ENCODE peak calls at places on chromosomes 7 and 10, in six cellular contexts. One of them, this sample, is unnamed.

GRCh38 chr10:49761789-49762565 is at the start of gene OGDHL:
- DNase-seq in A549: peak; percentile 33
- DNase-seq in HepG2: peak; percentile 28
- DNase-seq in GM12878: no peak
- DNase-seq in endothelial cell of umbilical vein: peak; percentile 58
- DNase-seq in K562: peak; percentile 99
- DNase-seq in this sample: peak; percentile 80

GRCh38 chr7:27137603-27138410 is 5.7 kb downstream of the HOXA5 start:
- DNase-seq in A549: peak; percentile 36
- DNase-seq in HepG2: no peak
- DNase-seq in GM12878: no peak
- DNase-seq in endothelial cell of umbilical vein: peak; percentile 78
- DNase-seq in K562: no peak
- DNase-seq in this sample: no peak

GRCh38 chr7:21980921-21981320 is 35.2 kb upstream of the CDCA7L start:
- DNase-seq in A549: no peak
- DNase-seq in HepG2: no peak
- DNase-seq in GM12878: no peak
- DNase-seq in endothelial cell of umbilical vein: no peak
- DNase-seq in K562: no peak
- DNase-seq in this sample: no peak

GRCh38 chr10:110434477-110435096 is 63.1 kb upstream of the DUSP5 start:
- DNase-seq in A549: no peak
- DNase-seq in HepG2: no peak
- DNase-seq in GM12878: no peak
- DNase-seq in endothelial cell of umbilical vein: no peak
- DNase-seq in K562: no peak
- DNase-seq in this sample: peak; percentile 70

GRCh38 chr10:90968448-90969086 is 47.7 kb upstream of the ANKRD1 start:
- DNase-seq in A549: peak; percentile 31
- DNase-seq in HepG2: no peak
- DNase-seq in GM12878: no peak
- DNase-seq in endothelial cell of umbilical vein: peak; percentile 38
- DNase-seq in K562: no peak
- DNase-seq in this sample: no peak

GRCh38 chr7:130904792-130905191 is 170.8 kb upstream of the KLF14 start:
- DNase-seq in A549: no peak
- DNase-seq in HepG2: no peak
- DNase-seq in GM12878: no peak
- DNase-seq in endothelial cell of umbilical vein: no peak
- DNase-seq in K562: no peak
- DNase-seq in this sample: no peak

GRCh38 chr10:103543617-103544525 is 50.4 kb downstream of the NEURL1 start:
- DNase-seq in A549: no peak
- DNase-seq in HepG2: no peak
- DNase-seq in GM12878: no peak
- DNase-seq in endothelial cell of umbilical vein: no peak
- DNase-seq in K562: no peak
- DNase-seq in this sample: no peak

GRCh38 chr10:767211-767610 is 77.7 kb upstream of the DIP2C start:
- DNase-seq in A549: no peak
- DNase-seq in HepG2: no peak
- DNase-seq in GM12878: no peak
- DNase-seq in endothelial cell of umbilical vein: no peak
- DNase-seq in K562: no peak
- DNase-seq in this sample: no peak

GRCh38 chr7:3862774-3863173 is 561.7 kb downstream of the SDK1 start:
- DNase-seq in A549: no peak
- DNase-seq in HepG2: no peak
- DNase-seq in GM12878: no peak
- DNase-seq in endothelial cell of umbilical vein: no peak
- DNase-seq in K562: no peak
- DNase-seq in this sample: no peak

GRCh38 chr10:1467450-1467849 is 269.9 kb downstream of the ADARB2 start:
- DNase-seq in A549: no peak
- DNase-seq in HepG2: no peak
- DNase-seq in GM12878: no peak
- DNase-seq in endothelial cell of umbilical vein: no peak
- DNase-seq in K562: no peak
- DNase-seq in this sample: no peak

GRCh38 chr7:28409716-28410627 is 2.3 kb upstream of the CREB5 start:
- DNase-seq in A549: peak; percentile 26
- DNase-seq in HepG2: no peak
- DNase-seq in GM12878: no peak
- DNase-seq in endothelial cell of umbilical vein: peak; percentile 29
- DNase-seq in K562: no peak
- DNase-seq in this sample: no peak

GRCh38 chr7:121195010-121195409 is 133.8 kb upstream of the WNT16 start:
- DNase-seq in A549: no peak
- DNase-seq in HepG2: no peak
- DNase-seq in GM12878: no peak
- DNase-seq in endothelial cell of umbilical vein: no peak
- DNase-seq in K562: no peak
- DNase-seq in this sample: no peak

GRCh38 chr10:111316607-111317006 is 239.8 kb downstream of the ADRA2A start:
- DNase-seq in A549: no peak
- DNase-seq in HepG2: no peak
- DNase-seq in GM12878: no peak
- DNase-seq in endothelial cell of umbilical vein: no peak
- DNase-seq in K562: no peak
- DNase-seq in this sample: no peak

GRCh38 chr7:113113912-113114311 is 4.4 kb downstream of the SMIM30 start:
- DNase-seq in A549: peak; percentile 19
- DNase-seq in HepG2: peak; percentile 2
- DNase-seq in GM12878: no peak
- DNase-seq in endothelial cell of umbilical vein: no peak
- DNase-seq in K562: no peak
- DNase-seq in this sample: peak; percentile 39

GRCh38 chr10:124090630-124091209 is 2.7 kb downstream of the CHST15 start:
- DNase-seq in A549: no peak
- DNase-seq in HepG2: peak; percentile 34
- DNase-seq in GM12878: no peak
- DNase-seq in endothelial cell of umbilical vein: no peak
- DNase-seq in K562: no peak
- DNase-seq in this sample: no peak

GRCh38 chr7:47253650-47254080 is 328.2 kb downstream of the TNS3 start:
- DNase-seq in A549: peak; percentile 63
- DNase-seq in HepG2: no peak
- DNase-seq in GM12878: no peak
- DNase-seq in endothelial cell of umbilical vein: peak; percentile 70
- DNase-seq in K562: peak; percentile 38
- DNase-seq in this sample: peak; percentile 88

GRCh38 chr10:26755443-26755903 is 58.0 kb downstream of the PDSS1 start:
- DNase-seq in A549: peak; percentile 35
- DNase-seq in HepG2: no peak
- DNase-seq in GM12878: peak; percentile 67
- DNase-seq in endothelial cell of umbilical vein: peak; percentile 43
- DNase-seq in K562: no peak
- DNase-seq in this sample: peak; percentile 44

GRCh38 chr10:1210667-1211066 is 154.5 kb downstream of the WDR37 start:
- DNase-seq in A549: no peak
- DNase-seq in HepG2: no peak
- DNase-seq in GM12878: no peak
- DNase-seq in endothelial cell of umbilical vein: no peak
- DNase-seq in K562: no peak
- DNase-seq in this sample: no peak

GRCh38 chr7:4066626-4067475 is 615.2 kb upstream of the FOXK1 start:
- DNase-seq in A549: no peak
- DNase-seq in HepG2: no peak
- DNase-seq in GM12878: no peak
- DNase-seq in endothelial cell of umbilical vein: no peak
- DNase-seq in K562: no peak
- DNase-seq in this sample: no peak

GRCh38 chr7:66847879-66848810 is 72.9 kb upstream of the TMEM248 start:
- DNase-seq in A549: peak; percentile 59
- DNase-seq in HepG2: peak; percentile 79
- DNase-seq in GM12878: no peak
- DNase-seq in endothelial cell of umbilical vein: peak; percentile 88
- DNase-seq in K562: no peak
- DNase-seq in this sample: peak; percentile 93

GRCh38 chr10:125795111-125795510 is 19.5 kb upstream of the MMP21 start:
- DNase-seq in A549: no peak
- DNase-seq in HepG2: no peak
- DNase-seq in GM12878: no peak
- DNase-seq in endothelial cell of umbilical vein: no peak
- DNase-seq in K562: no peak
- DNase-seq in this sample: no peak

GRCh38 chr10:74816824-74817498 is 9.4 kb upstream of the KAT6B start:
- DNase-seq in A549: peak; percentile 24
- DNase-seq in HepG2: no peak
- DNase-seq in GM12878: no peak
- DNase-seq in endothelial cell of umbilical vein: no peak
- DNase-seq in K562: peak; percentile 30
- DNase-seq in this sample: peak; percentile 19

GRCh38 chr7:51366930-51367613 is 50.5 kb upstream of the COBL start:
- DNase-seq in A549: peak; percentile 57
- DNase-seq in HepG2: peak; percentile 43
- DNase-seq in GM12878: no peak
- DNase-seq in endothelial cell of umbilical vein: peak; percentile 24
- DNase-seq in K562: peak; percentile 66
- DNase-seq in this sample: peak; percentile 69

DNA sequence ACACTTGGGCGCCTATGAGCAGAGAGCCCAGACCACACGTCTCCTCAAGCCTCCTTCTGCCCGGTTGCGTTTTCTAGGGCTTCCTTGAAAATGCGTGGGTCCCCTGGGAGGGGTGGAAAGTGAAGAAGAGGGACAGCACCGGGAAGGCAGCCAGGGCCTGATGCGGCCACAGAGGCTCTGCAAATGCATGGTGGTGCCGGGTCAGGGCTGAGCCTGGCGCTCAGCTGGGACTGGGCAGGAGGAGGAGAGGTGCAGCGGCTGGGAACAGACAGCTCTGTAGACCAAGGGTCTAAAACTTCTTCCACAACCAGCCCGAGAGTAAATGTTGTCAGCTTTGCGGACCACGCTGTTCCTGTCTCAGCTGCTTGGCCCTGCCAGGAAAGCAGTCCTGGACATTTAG is 1.6 kb downstream of the DPYSL4 start:
- DNase-seq in A549: no peak
- DNase-seq in HepG2: no peak
- DNase-seq in GM12878: no peak
- DNase-seq in endothelial cell of umbilical vein: no peak
- DNase-seq in K562: no peak
- DNase-seq in this sample: no peak
- TF ChIP-seq MYC in A549: no peak
- TF ChIP-seq MYC in HepG2: no peak
- TF ChIP-seq MYC in GM12878: no peak
- TF ChIP-seq MYC in endothelial cell of umbilical vein: no peak
- TF ChIP-seq MYC in K562: no peak
- TF ChIP-seq MYC in this sample: no peak

GRCh38 chr10:60848680-60849079 is 70.4 kb downstream of the CDK1 start:
- DNase-seq in A549: no peak
- DNase-seq in HepG2: no peak
- DNase-seq in GM12878: no peak
- DNase-seq in endothelial cell of umbilical vein: no peak
- DNase-seq in K562: no peak
- DNase-seq in this sample: no peak
- TF ChIP-seq MAX in A549: no peak
- TF ChIP-seq MAX in HepG2: no peak
- TF ChIP-seq MAX in GM12878: no peak
- TF ChIP-seq MAX in endothelial cell of umbilical vein: no peak
- TF ChIP-seq MAX in K562: no peak
- TF ChIP-seq MAX in this sample: no peak

GRCh38 chr10:4691301-4691700 is 134.7 kb upstream of the AKR1E2 start:
- DNase-seq in A549: no peak
- DNase-seq in HepG2: no peak
- DNase-seq in GM12878: no peak
- DNase-seq in endothelial cell of umbilical vein: no peak
- DNase-seq in K562: no peak
- DNase-seq in this sample: no peak
- TF ChIP-seq MYC in A549: no peak
- TF ChIP-seq MYC in HepG2: no peak
- TF ChIP-seq MYC in GM12878: no peak
- TF ChIP-seq MYC in endothelial cell of umbilical vein: no peak
- TF ChIP-seq MYC in K562: no peak
- TF ChIP-seq MYC in this sample: no peak

DNA sequence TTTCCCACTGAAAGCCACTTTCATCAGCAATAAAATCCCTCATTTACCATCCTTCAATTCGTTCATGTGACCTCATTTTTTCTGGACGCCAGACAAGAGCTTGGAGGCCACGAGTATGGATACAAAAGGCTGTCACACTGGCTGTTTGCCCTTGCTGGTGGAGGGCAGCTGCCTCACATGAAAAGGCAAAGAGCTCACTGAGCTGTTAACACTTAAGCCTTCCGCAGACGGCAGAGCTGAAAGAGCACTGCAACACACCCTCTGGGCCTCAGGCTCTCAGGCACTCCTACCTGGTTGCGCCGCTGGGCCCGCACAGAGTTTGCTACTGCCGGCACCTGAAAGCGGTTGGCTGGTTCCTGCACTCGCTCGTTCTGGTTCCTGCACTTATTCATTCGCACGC is 193.5 kb downstream of the CFTR start:
- DNase-seq in A549: no peak
- DNase-seq in HepG2: no peak
- DNase-seq in GM12878: no peak
- DNase-seq in endothelial cell of umbilical vein: no peak
- DNase-seq in K562: no peak
- DNase-seq in this sample: no peak
- TF ChIP-seq MAX in A549: no peak
- TF ChIP-seq MAX in HepG2: no peak
- TF ChIP-seq MAX in GM12878: no peak
- TF ChIP-seq MAX in endothelial cell of umbilical vein: no peak
- TF ChIP-seq MAX in K562: no peak
- TF ChIP-seq MAX in this sample: no peak

DNA sequence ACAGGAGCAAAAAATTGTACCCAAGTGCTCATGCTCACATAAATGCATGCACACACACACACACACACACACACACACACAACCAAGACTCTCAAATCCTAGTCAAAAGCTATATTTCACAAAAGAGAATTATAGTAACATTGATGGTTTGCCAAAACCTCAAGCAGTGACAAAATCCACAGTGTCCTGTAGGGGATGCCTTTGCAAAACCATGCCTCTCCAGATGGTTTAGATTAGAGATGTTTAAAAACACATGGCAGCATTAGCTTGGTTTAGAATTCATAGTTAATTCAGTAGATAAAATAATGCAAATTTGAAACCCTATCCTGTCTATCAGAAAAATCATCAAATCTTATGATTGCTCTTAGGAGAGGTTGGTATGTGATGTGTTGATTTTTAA is 232.2 kb downstream of the DYNC1I1 start:
- DNase-seq in A549: no peak
- DNase-seq in HepG2: no peak
- DNase-seq in GM12878: no peak
- DNase-seq in endothelial cell of umbilical vein: no peak
- DNase-seq in K562: no peak
- DNase-seq in this sample: no peak
- TF ChIP-seq MYC in A549: no peak
- TF ChIP-seq MYC in HepG2: no peak
- TF ChIP-seq MYC in GM12878: no peak
- TF ChIP-seq MYC in endothelial cell of umbilical vein: no peak
- TF ChIP-seq MYC in K562: no peak
- TF ChIP-seq MYC in this sample: no peak